ENCODE peak calls at places on chromosomes 1 and 21, in eight cellular contexts. E is HFFc6, H is A549, P is fibroblast of lung, J is heart left ventricle, B is erythroblast, L is T47D, O is neural crest cell. V is an unnamed sample.
A peak's percentile ranks its signal among the peaks of the same experiment; 100 is the strongest.

GRCh38 chr21:46182548-46183336 is 1.5 kb downstream of the SPATC1L start:
- DNase-seq in J (peak; percentile 67), E (no peak), B (no peak), L (no peak), O (no peak), H (no peak), P (no peak), V (no peak)

GRCh38 chr1:103942029-103942428 is 192.3 kb downstream of the AMY1C start:
- DNase-seq in L (no peak), H (no peak), E (no peak), P (no peak), J (no peak), O (no peak), B (no peak), V (no peak)

GRCh38 chr1:21672478-21673276 is 3.5 kb upstream of the RAP1GAP start:
- DNase-seq in E (peak; percentile 66), J (no peak), L (no peak), P (peak; percentile 56), O (no peak), H (no peak), B (no peak), V (no peak)

GRCh38 chr1:41573803-41574713 is 89.6 kb upstream of the EDN2 start:
- DNase-seq in E (peak; percentile 68), B (peak; percentile 71), H (peak; percentile 62), J (peak; percentile 79), P (peak; percentile 67), O (peak; percentile 81), L (peak; percentile 47), V (peak; percentile 48)

GRCh38 chr1:185644531-185644930 is 89.7 kb upstream of the HMCN1 start:
- DNase-seq in H (no peak), O (no peak), L (no peak), P (peak; percentile 23), J (no peak), B (no peak), E (peak; percentile 15), V (no peak)

GRCh38 chr1:54591127-54591756 is 32.1 kb downstream of the FAM151A start:
- DNase-seq in O (no peak), J (no peak), B (no peak), P (peak; percentile 80), H (no peak), E (no peak), L (no peak), V (no peak)

GRCh38 chr1:46396429-46397398 is 2.6 kb downstream of the FAAH start:
- DNase-seq in O (no peak), L (no peak), P (no peak), H (no peak), B (no peak), J (no peak), E (no peak), V (no peak)

GRCh38 chr1:211036701-211037494 is 97.0 kb downstream of the KCNH1 start:
- DNase-seq in L (no peak), H (peak; percentile 75), P (peak; percentile 97), E (peak; percentile 96), B (peak; percentile 21), J (no peak), O (no peak), V (no peak)

GRCh38 chr1:92691937-92692336 is 93.0 kb downstream of the EVI5 start:
- DNase-seq in E (no peak), L (no peak), B (no peak), O (no peak), J (no peak), P (no peak), H (no peak), V (no peak)

GRCh38 chr1:67708606-67709005 is 23.6 kb downstream of the GADD45A start:
- DNase-seq in B (no peak), E (no peak), H (no peak), O (no peak), P (peak; percentile 53), L (no peak), J (no peak), V (no peak)

GRCh38 chr1:31872658-31873636 is 57.1 kb upstream of the SPOCD1 start:
- DNase-seq in P (no peak), E (no peak), L (no peak), H (no peak), J (no peak), B (no peak), O (no peak), V (no peak)

GRCh38 chr1:2972011-2972878 is 49.0 kb upstream of the ACTRT2 start:
- DNase-seq in B (no peak), J (no peak), H (no peak), L (no peak), O (no peak), P (no peak), E (no peak), V (no peak)

GRCh38 chr1:30417001-30417700 is 306.2 kb downstream of the MATN1 start:
- DNase-seq in E (no peak), B (no peak), J (no peak), P (no peak), H (no peak), O (no peak), L (no peak), V (no peak)

GRCh38 chr21:29172282-29172681 is 41.8 kb downstream of the MAP3K7CL start:
- DNase-seq in H (no peak), O (no peak), E (no peak), P (no peak), L (no peak), B (peak; percentile 6), J (no peak), V (no peak)

GRCh38 chr1:8217011-8217711 is 100.8 kb upstream of the SLC45A1 start:
- DNase-seq in O (peak; percentile 33), P (peak; percentile 36), J (peak; percentile 56), E (no peak), L (no peak), B (no peak), H (no peak), V (no peak)

GRCh38 chr21:40047993-40048730 is 180.9 kb downstream of the PCP4 start:
- DNase-seq in B (no peak), H (no peak), L (no peak), E (peak; percentile 27), O (no peak), J (peak; percentile 59), P (peak; percentile 30), V (no peak)

GRCh38 chr1:24745711-24746582 is 700 bp downstream of the CLIC4 start:
- DNase-seq in L (no peak), H (no peak), O (peak; percentile 22), P (peak; percentile 63), B (peak; percentile 85), E (peak; percentile 46), J (peak; percentile 51), V (no peak)

V was measured in T-helper 1 cell.